ENCODE peak calls at places on chromosomes 11 and 22, in five cellular contexts. K, B, Q, L and S are unnamed samples.

GRCh38 chr22:34800265-34800664 is 265.7 kb upstream of the ISX start:
- DNase-seq in K (no peak), B (peak), Q (no peak), L (no peak), S (peak)

GRCh38 chr11:76793834-76794291 is 10.7 kb downstream of the TSKU start:
- DNase-seq in K (peak), B (no peak), Q (no peak), L (no peak), S (no peak)

GRCh38 chr11:33885338-33886005 is 6.4 kb downstream of the LMO2 start:
- DNase-seq in K (no peak), B (no peak), Q (peak), L (no peak), S (no peak)

GRCh38 chr22:46043339-46043738 is 66.4 kb upstream of the WNT7B start:
- DNase-seq in K (peak), B (no peak), Q (no peak), L (no peak), S (no peak)

GRCh38 chr22:48900626-48901025 is 927.0 kb downstream of the BRD1 start:
- DNase-seq in K (no peak), B (no peak), Q (no peak), L (no peak), S (no peak)

GRCh38 chr22:24433868-24434471 is 6.6 kb downstream of the ADORA2A start:
- DNase-seq in K (peak), B (no peak), Q (peak), L (peak), S (no peak)

GRCh38 chr11:43392713-43393112 is 34.0 kb downstream of the TTC17 start:
- DNase-seq in K (no peak), B (no peak), Q (no peak), L (no peak), S (no peak)

GRCh38 chr11:91686700-91687099 is 537.9 kb upstream of the FAT3 start:
- DNase-seq in K (no peak), B (no peak), Q (no peak), L (peak), S (no peak)

GRCh38 chr11:66651011-66651410 is 12.5 kb downstream of the RBM4 start:
- DNase-seq in K (no peak), B (no peak), Q (no peak), L (peak), S (no peak)

GRCh38 chr11:109309153-109309552 is 112.8 kb upstream of the C11orf87 start:
- DNase-seq in K (no peak), B (peak), Q (no peak), L (no peak), S (peak)

GRCh38 chr22:46421272-46421671 is 85.8 kb downstream of the TRMU start:
- DNase-seq in K (no peak), B (no peak), Q (no peak), L (no peak), S (no peak)

GRCh38 chr11:60831143-60831500 is 10.8 kb upstream of the CCDC86 start:
- DNase-seq in K (peak), B (no peak), Q (peak), L (peak), S (peak)

GRCh38 chr11:76717369-76717768 is 46.8 kb upstream of the LRRC32 start:
- DNase-seq in K (no peak), B (no peak), Q (no peak), L (no peak), S (no peak)

GRCh38 chr22:28381427-28382167 is 298.0 kb downstream of the TTC28 start:
- DNase-seq in K (no peak), B (no peak), Q (no peak), L (no peak), S (no peak)

GRCh38 chr11:123973816-123974215 is 3.8 kb downstream of the OR10S1 start:
- DNase-seq in K (no peak), B (peak), Q (no peak), L (peak), S (no peak)

GRCh38 chr11:6443269-6444003 is 2.6 kb upstream of the HPX start:
- DNase-seq in K (peak), B (peak), Q (peak), L (peak), S (peak)

GRCh38 chr11:36312593-36312990 is 16.5 kb downstream of the PRR5L start:
- DNase-seq in K (no peak), B (peak), Q (no peak), L (peak), S (peak)

GRCh38 chr22:31206896-31207687 is 5.0 kb upstream of the LIMK2 start:
- DNase-seq in K (no peak), B (no peak), Q (no peak), L (peak), S (no peak)

GRCh38 chr11:72423840-72424239 is 10.5 kb downstream of the CLPB start:
- DNase-seq in K (no peak), B (no peak), Q (no peak), L (no peak), S (no peak)

GRCh38 chr11:7444582-7444981 is 40.7 kb upstream of the OLFML1 start:
- DNase-seq in K (no peak), B (no peak), Q (no peak), L (no peak), S (no peak)

GRCh38 chr11:130772266-130773227 is 143.7 kb downstream of the SNX19 start:
- DNase-seq in K (no peak), B (peak), Q (no peak), L (peak), S (peak)

GRCh38 chr22:35301370-35301874 is 1.7 kb downstream of the TOM1 start:
- DNase-seq in K (peak), B (peak), Q (peak), L (peak), S (no peak)

GRCh38 chr11:69969890-69970784 is 108.0 kb upstream of the ANO1 start:
- DNase-seq in K (no peak), B (no peak), Q (no peak), L (no peak), S (no peak)

GRCh38 chr22:50014655-50015401 is 2.3 kb upstream of the IL17REL start:
- DNase-seq in K (peak), B (no peak), Q (no peak), L (no peak), S (no peak)

GRCh38 chr11:132909016-132909606 is 623.2 kb downstream of the OPCML start:
- DNase-seq in K (no peak), B (no peak), Q (no peak), L (no peak), S (no peak)

GRCh38 chr11:112795142-112795815 is 165.9 kb upstream of the NCAM1 start:
- DNase-seq in K (no peak), B (no peak), Q (peak), L (peak), S (peak)

GRCh38 chr11:83818349-83818748 is 532.2 kb upstream of the CCDC90B start:
- DNase-seq in K (no peak), B (no peak), Q (no peak), L (peak), S (no peak)

GRCh38 chr11:92347404-92347803 is 122.8 kb downstream of the FAT3 start:
- DNase-seq in K (no peak), B (no peak), Q (no peak), L (no peak), S (no peak)

GRCh38 chr11:100010393-100010792 is 676.7 kb upstream of the ARHGAP42 start:
- DNase-seq in K (no peak), B (no peak), Q (no peak), L (no peak), S (peak)

GRCh38 chr11:130827697-130828377 is 88.4 kb downstream of the SNX19 start:
- DNase-seq in K (peak), B (no peak), Q (no peak), L (peak), S (peak)

GRCh38 chr22:37229805-37230672 is 14.0 kb downstream of the RAC2 start:
- DNase-seq in K (peak), B (no peak), Q (no peak), L (peak), S (no peak)

GRCh38 chr22:37226087-37226486 is 13.8 kb upstream of the SSTR3 start:
- DNase-seq in K (no peak), B (no peak), Q (no peak), L (no peak), S (no peak)

GRCh38 chr22:37226514-37226913 is 14.2 kb upstream of the SSTR3 start:
- DNase-seq in K (no peak), B (no peak), Q (no peak), L (no peak), S (no peak)

GRCh38 chr22:37229012-37229804 is 14.9 kb downstream of the RAC2 start:
- DNase-seq in K (peak), B (peak), Q (no peak), L (peak), S (no peak)

DNA sequence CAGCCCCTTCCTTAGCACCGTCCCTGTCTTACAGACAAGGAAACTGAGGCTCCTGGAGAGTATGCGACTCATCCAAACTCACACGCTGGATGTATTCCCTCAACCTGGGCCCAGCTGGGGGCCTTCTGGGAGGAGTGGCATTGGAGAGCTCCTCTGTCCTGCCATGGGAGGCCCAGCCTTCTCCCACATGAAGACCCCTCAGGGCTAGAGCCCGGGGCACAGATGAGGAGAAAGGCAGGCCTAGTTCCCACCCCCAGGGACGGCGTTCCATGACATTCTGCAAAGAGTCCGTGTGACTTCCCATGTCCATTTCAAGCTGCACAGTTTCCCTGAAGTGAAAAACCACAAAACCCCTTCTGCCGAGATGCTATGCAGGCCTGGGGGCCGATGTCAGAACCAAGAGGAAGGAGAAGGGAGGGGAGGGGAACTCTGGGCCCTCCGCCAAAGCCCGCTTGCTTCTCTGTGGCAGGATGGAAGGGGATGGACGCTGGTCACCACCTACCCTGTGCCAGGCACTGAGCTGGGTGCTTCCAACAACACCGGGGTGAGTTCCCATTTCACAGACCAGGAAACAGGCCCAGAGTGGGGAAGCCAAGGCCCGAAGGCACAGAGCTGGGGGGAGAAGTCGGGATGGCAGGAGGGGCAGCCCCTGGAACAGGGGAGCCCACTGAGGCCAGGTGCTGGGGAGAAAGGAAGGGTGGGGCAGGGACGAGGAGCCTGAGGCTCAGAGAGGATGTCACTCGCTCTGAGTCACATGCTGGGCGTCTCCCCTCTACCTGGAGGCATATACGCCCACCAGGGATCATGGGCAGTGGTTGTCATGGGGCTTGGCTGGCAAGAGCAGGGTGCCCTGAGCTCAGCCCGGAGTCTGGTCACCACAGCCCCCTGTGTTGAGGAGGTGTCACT is 15.7 kb downstream of the RAC2 start:
- DNase-seq in K (peak), B (no peak), Q (no peak), L (peak), S (no peak)
- H3K4me3 ChIP-seq in K (no peak), B (no peak), Q (no peak), L (no peak), S (no peak)

DNA sequence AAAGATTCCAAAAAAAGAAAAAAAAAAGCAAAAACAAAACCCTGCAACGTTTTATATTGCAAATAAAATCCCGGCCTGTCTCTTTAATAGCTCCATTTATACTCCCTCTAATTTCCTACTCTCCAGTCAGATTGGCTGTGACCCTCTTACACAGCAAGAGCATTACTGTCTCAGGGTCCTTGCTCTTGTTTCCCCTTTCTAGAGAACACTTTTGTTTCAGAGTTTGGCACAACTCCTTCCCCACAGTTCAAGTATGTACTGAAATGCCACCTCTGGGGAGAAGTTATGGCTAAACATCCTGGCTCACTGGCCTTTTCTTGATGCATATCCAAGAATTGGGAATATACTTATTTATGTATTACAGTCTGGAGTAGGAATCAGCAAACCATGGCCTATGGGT is 2.6 kb downstream of the CASP12 start:
- DNase-seq in K (no peak), B (peak), Q (no peak), L (no peak), S (no peak)
- H3K4me3 ChIP-seq in K (no peak), B (no peak), Q (no peak), L (no peak), S (no peak)

DNA sequence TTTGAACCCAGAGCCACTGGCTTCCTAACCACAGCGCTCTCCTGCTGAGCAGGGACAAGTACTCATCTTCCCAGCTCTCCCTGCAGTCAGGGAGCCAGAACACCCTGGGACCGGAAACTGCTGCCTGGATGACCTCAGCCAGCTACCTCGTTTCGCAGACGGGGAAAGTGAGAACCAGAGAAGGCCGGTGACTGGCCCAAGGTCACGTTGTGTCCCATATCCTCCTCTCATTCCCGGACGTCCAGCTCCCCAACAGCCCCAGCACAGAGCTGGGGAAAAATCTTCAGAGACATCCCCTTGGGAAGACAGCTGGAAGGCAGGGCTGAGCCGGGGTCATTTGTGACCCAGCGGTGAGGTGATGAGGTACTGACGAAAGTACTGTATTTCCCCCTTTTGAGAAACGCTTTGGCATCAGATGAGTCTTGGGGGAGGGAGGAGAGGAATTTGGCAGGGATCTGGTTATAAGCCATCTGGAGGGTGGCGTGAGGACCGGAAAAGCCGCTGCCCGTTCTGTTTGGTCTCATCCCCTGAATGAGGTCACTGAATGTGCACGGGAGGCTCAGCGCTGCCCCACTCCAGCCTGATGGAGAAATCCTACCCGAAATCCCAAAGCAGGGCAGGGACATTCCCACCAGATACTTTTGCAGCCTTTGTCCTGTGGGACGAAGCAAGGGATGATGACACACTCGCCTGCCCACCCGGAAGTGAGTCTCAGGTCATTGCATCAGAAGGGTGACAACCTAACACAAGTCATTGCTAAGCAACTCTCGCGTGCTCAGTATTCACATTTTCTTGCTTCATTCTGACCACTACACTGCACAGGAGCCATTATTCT is 41.1 kb downstream of the LIF start:
- DNase-seq in K (no peak), B (peak), Q (peak), L (peak), S (peak)
- H3K4me3 ChIP-seq in K (no peak), B (no peak), Q (no peak), L (no peak), S (peak)

DNA sequence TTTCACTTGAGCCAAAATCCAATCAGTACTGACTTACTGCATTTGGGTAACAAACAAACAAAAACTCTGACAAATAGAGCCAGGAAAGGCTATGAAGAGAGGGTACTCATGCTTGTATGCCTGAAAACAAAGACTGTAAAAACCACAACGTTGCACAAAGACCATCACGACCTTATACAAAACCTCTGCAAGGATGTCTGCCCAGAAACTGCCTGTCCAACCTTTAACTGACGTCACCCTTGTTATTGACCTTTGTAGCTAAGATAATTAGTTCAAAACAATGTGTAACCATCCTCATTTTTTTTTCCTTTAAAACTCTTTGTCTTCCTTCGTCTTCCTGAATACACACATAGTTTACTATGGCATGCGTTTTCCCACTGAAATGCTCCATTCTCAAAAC is 827 bp upstream of the CREBZF start:
- DNase-seq in K (no peak), B (no peak), Q (no peak), L (no peak), S (no peak)
- H3K4me3 ChIP-seq in K (no peak), B (no peak), Q (no peak), L (no peak), S (peak)

DNA sequence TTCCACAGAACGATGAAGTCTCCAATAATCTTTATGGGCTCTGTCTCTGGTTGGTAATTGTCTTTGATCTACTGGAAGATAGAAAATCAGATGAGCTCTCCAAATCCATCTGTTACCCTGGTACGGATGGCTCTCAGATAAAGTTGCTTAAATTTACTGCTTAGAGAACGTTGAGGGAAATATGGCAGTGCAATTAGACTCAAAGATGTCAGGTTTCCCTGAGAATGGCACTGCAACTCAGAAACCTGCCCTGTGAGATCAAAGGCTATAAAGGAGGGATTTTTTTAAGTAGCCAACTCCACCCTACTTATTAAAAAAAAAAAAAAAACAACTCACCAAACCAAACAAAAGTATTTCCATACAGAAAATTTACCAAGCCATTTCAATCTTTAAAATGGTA is 779 bp upstream of the BIRC3 start:
- DNase-seq in K (no peak), B (no peak), Q (no peak), L (no peak), S (no peak)
- H3K4me3 ChIP-seq in K (no peak), B (no peak), Q (no peak), L (no peak), S (no peak)

DNA sequence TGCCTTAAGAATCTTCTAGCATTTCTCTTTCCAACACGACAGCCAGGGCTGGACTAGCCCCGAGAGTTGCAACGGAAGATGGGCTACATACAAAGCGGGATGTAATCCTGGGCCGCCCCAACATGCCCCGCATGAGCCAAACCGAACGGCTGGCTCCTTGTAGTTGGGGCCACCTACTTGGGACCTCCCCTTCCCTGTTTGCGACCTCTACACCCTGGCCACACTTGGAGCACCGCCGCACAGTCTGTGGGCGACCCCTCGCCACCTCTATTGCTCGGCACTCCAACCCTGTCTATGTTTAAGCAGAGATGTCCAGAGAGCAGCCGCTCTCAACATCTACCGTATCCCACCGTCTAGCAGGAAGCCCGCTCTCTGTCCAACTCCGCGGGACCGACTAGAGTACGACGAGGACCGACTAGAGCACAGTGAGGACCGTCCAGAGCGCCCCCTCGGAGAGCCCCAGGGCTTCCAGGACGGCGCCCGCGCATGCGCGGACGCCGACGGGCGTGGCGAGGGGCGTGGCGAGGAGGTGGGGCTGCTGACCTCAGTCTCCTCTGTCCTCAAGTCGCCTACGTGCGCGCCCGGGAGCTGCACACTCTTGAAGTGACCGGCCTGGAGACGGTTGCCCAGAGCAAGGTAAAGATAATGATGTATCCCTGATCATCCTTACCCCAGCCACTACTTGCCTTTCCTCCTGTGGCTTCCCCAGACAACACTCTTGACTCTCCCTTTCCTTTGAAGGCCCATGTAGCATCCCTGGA is 32.3 kb downstream of the NEAT1 start:
- DNase-seq in K (peak), B (no peak), Q (peak), L (peak), S (no peak)
- H3K4me3 ChIP-seq in K (peak), B (peak), Q (peak), L (peak), S (no peak)

GRCh38 chr11:35138058-35138457 is 913 bp upstream of the CD44 start:
- DNase-seq in K (no peak), B (no peak), Q (no peak), L (no peak), S (no peak)
- H3K4me3 ChIP-seq in K (no peak), B (no peak), Q (no peak), L (peak), S (no peak)